ENCODE peak calls at places on chromosomes 13 and 19, in five cellular contexts. F, I, U, T and K are unnamed samples.

GRCh38 chr13:53041968-53042485 is 13.4 kb downstream of the OLFM4 start:
- DNase-seq in I (no peak), F (no peak), T (no peak), U (no peak), K (no peak)

GRCh38 chr19:57887195-57887941 is 1.5 kb downstream of the ZNF814 start:
- DNase-seq in U (no peak), F (no peak), T (no peak), I (no peak), K (no peak)

GRCh38 chr13:41416276-41416675 is 41.1 kb upstream of the RGCC start:
- DNase-seq in F (no peak), I (no peak), T (no peak), U (no peak), K (no peak)

GRCh38 chr19:13029301-13029880 is 34.1 kb downstream of the NFIX start:
- DNase-seq in T (no peak), U (no peak), F (no peak), I (no peak), K (no peak)

GRCh38 chr19:35357867-35358573 is at the start of gene FFAR3:
- DNase-seq in U (no peak), T (no peak), I (no peak), F (no peak), K (no peak)

GRCh38 chr19:6023085-6023682 is 45.2 kb upstream of the RANBP3 start:
- DNase-seq in F (no peak), U (no peak), I (no peak), T (no peak), K (peak)

GRCh38 chr13:103097366-103097928 is 31.2 kb upstream of the SLC10A2 start:
- DNase-seq in U (no peak), T (no peak), I (no peak), F (no peak), K (no peak)

GRCh38 chr13:59746291-59746962 is 417.3 kb downstream of the DIAPH3 start:
- DNase-seq in T (no peak), I (no peak), U (peak), F (no peak), K (no peak)

GRCh38 chr19:30361107-30361447 is 11.1 kb upstream of the ZNF536 start:
- DNase-seq in U (no peak), F (no peak), I (no peak), T (no peak), K (no peak)

GRCh38 chr13:72864142-72865035 is 82.5 kb downstream of the PIBF1 start:
- DNase-seq in U (peak), F (no peak), I (no peak), T (no peak), K (no peak)

GRCh38 chr13:78326608-78327007 is 276.7 kb downstream of the POU4F1 start:
- DNase-seq in I (no peak), T (no peak), F (no peak), U (no peak), K (peak)

GRCh38 chr19:55210120-55210493 is 806 bp upstream of the PTPRH start:
- DNase-seq in F (no peak), U (no peak), I (no peak), T (peak), K (peak)

GRCh38 chr19:18655173-18655844 is 18.5 kb downstream of the KLHL26 start:
- DNase-seq in F (no peak), U (no peak), T (no peak), I (no peak), K (no peak)

GRCh38 chr19:2974342-2974932 is 2.9 kb upstream of the TLE6 start:
- DNase-seq in F (peak), T (no peak), U (peak), I (no peak), K (no peak)

GRCh38 chr13:109595466-109595865 is 190.9 kb downstream of the IRS2 start:
- DNase-seq in I (no peak), U (no peak), T (no peak), F (no peak), K (no peak)

GRCh38 chr19:47794526-47794925 is 9.8 kb downstream of the TPRX1 start:
- DNase-seq in F (no peak), T (no peak), I (no peak), U (no peak), K (no peak)

GRCh38 chr13:101408992-101409656 is 7.2 kb downstream of the NALCN start:
- DNase-seq in U (no peak), I (no peak), F (no peak), T (no peak), K (no peak)

GRCh38 chr13:109744512-109745051 is 41.8 kb downstream of the IRS2 start:
- DNase-seq in T (no peak), U (no peak), F (peak), I (no peak), K (peak)

GRCh38 chr13:102945324-102945815 is 99.5 kb downstream of the ERCC5 start:
- DNase-seq in F (no peak), U (no peak), T (peak), I (no peak), K (no peak)

GRCh38 chr19:18379803-18380747 is 5.9 kb upstream of the GDF15 start:
- DNase-seq in U (no peak), F (peak), I (no peak), T (peak), K (peak)

GRCh38 chr13:73715114-73715909 is 418.9 kb downstream of the KLF12 start:
- DNase-seq in U (peak), T (no peak), F (no peak), I (no peak), K (no peak)

GRCh38 chr13:98900442-98900841 is 77.4 kb downstream of the DOCK9 start:
- DNase-seq in F (no peak), T (peak), I (no peak), U (no peak), K (no peak)

GRCh38 chr19:41922585-41922984 is 5.7 kb downstream of the ERFL start:
- DNase-seq in T (no peak), I (no peak), U (no peak), F (no peak), K (no peak)

GRCh38 chr19:49469828-49470614 is 4.0 kb upstream of the FLT3LG start:
- DNase-seq in T (no peak), F (no peak), I (peak), U (peak), K (no peak)